ENCODE peak calls at places on chromosome 15, in eight cellular contexts. Y is AG08396; R is NCI-H510A treated with DMSO at 0.1 percent for 48 hours; D is fibroblast of villous mesenchyme; Z is mesenchymal stem cell; H is stimulated activated CD4-positive, alpha-beta T cell treated with anti-CD3 and anti-CD28 coated beads, Interleukin-15, amount 100 ng/mL, for 48 hours; N is activated CD8-positive, alpha-beta memory T cell treated with anti-CD3 and anti-CD28 coated beads, Interleukin-2, amount 50 U/mL, for 4 hours; G is NCI-H774. K is an unnamed sample.

GRCh38 chr15:62588930-62589655 is 424.0 kb upstream of the C2CD4B start:
- DNase-seq in Y (no peak), R (no peak), D (peak), Z (peak), H (no peak), N (no peak), G (no peak), K (no peak)

GRCh38 chr15:98771444-98772059 is 123.2 kb downstream of the IGF1R start:
- DNase-seq in Y (no peak), R (no peak), D (no peak), Z (no peak), H (no peak), N (no peak), G (no peak), K (no peak)

GRCh38 chr15:78873796-78874761 is 1.4 kb downstream of the MORF4L1 start:
- DNase-seq in Y (no peak), R (no peak), D (peak), Z (peak), H (no peak), N (peak), G (no peak), K (peak)

GRCh38 chr15:48432688-48433087 is 101.5 kb downstream of the DUT start:
- DNase-seq in Y (no peak), R (no peak), D (no peak), Z (no peak), H (no peak), N (no peak), G (no peak), K (no peak)

GRCh38 chr15:55744026-55744655 is 1.2 kb upstream of the PRTG start:
- DNase-seq in Y (no peak), R (no peak), D (no peak), Z (no peak), H (no peak), N (no peak), G (no peak), K (no peak)

GRCh38 chr15:52558196-52558595 is 10.6 kb downstream of the ARPP19 start:
- DNase-seq in Y (peak), R (no peak), D (peak), Z (peak), H (peak), N (peak), G (no peak), K (no peak)

GRCh38 chr15:81410318-81410753 is 36.3 kb upstream of the TMC3 start:
- DNase-seq in Y (peak), R (peak), D (peak), Z (peak), H (no peak), N (no peak), G (peak), K (peak)

GRCh38 chr15:58169934-58170333 is 31.8 kb downstream of the AQP9 start:
- DNase-seq in Y (no peak), R (no peak), D (no peak), Z (no peak), H (no peak), N (no peak), G (no peak), K (no peak)

GRCh38 chr15:81531971-81532370 is 158.0 kb upstream of the TMC3 start:
- DNase-seq in Y (no peak), R (no peak), D (no peak), Z (no peak), H (no peak), N (no peak), G (no peak), K (no peak)

GRCh38 chr15:52529289-52529929 is 729 bp upstream of the MYO5A start:
- DNase-seq in Y (no peak), R (peak), D (no peak), Z (no peak), H (no peak), N (peak), G (no peak), K (no peak)